ENCODE peak calls at places on chromosomes 12 and 14, in six cellular contexts. H is esophagus squamous epithelium, D is tibial artery, W is uterus, Z is HCT116, K is psoas muscle. L is an unnamed sample. For H3K4me1, the result is how much of the 10 kb centered on the place peaks cover.

GRCh38 chr12:94553130-94553519 is 93.5 kb upstream of the CEP83 start:
- DNase-seq in H (no peak), Z (peak), D (no peak), K (no peak), W (no peak), L (no peak)

GRCh38 chr14:68408680-68409079 is 384.2 kb downstream of the ZFP36L1 start:
- DNase-seq in D (no peak), W (no peak), H (no peak), Z (no peak), K (no peak), L (no peak)

GRCh38 chr14:60775296-60775695 is 40.7 kb downstream of the MNAT1 start:
- DNase-seq in D (no peak), H (no peak), K (no peak), Z (no peak), W (no peak), L (no peak)

GRCh38 chr12:117936722-117937484 is 31.9 kb downstream of the KSR2 start:
- DNase-seq in K (no peak), D (no peak), W (no peak), Z (no peak), H (no peak), L (no peak)

GRCh38 chr12:101823039-101823438 is 7.7 kb downstream of the GNPTAB start:
- DNase-seq in K (no peak), D (no peak), H (no peak), W (no peak), Z (no peak), L (no peak)

GRCh38 chr14:90556050-90556477 is 159.2 kb downstream of the CALM1 start:
- DNase-seq in Z (no peak), D (no peak), H (no peak), K (no peak), W (no peak), L (peak)

GRCh38 chr14:85599939-85600338 is 70.0 kb downstream of the FLRT2 start:
- DNase-seq in H (no peak), K (no peak), Z (no peak), W (no peak), D (no peak), L (no peak)

GRCh38 chr12:49037111-49037946 is 18.8 kb upstream of the PRKAG1 start:
- DNase-seq in D (no peak), H (no peak), W (no peak), Z (no peak), K (no peak), L (no peak)

GRCh38 chr14:103867523-103867953 is 20.2 kb upstream of the PPP1R13B start:
- DNase-seq in W (no peak), D (no peak), Z (no peak), K (no peak), H (no peak), L (peak)

GRCh38 chr14:99619873-99620834 is 16.1 kb upstream of the CCDC85C start:
- DNase-seq in W (no peak), Z (no peak), D (no peak), K (no peak), H (no peak), L (no peak)

GRCh38 chr12:88150063-88150462 is 8.0 kb downstream of the TMTC3 start:
- DNase-seq in K (no peak), D (no peak), W (no peak), H (no peak), Z (no peak), L (no peak)

GRCh38 chr14:69281450-69282169 is 21.7 kb downstream of the GALNT16 start:
- DNase-seq in K (no peak), Z (no peak), W (no peak), D (no peak), H (no peak), L (peak)

GRCh38 chr12:66107451-66107915 is 23.1 kb downstream of the LLPH start:
- DNase-seq in K (peak), H (no peak), W (peak), D (peak), Z (peak), L (no peak)

GRCh38 chr14:76065519-76065918 is 80.0 kb downstream of the IFT43 start:
- DNase-seq in H (no peak), W (no peak), K (no peak), Z (no peak), D (no peak), L (no peak)

DNA sequence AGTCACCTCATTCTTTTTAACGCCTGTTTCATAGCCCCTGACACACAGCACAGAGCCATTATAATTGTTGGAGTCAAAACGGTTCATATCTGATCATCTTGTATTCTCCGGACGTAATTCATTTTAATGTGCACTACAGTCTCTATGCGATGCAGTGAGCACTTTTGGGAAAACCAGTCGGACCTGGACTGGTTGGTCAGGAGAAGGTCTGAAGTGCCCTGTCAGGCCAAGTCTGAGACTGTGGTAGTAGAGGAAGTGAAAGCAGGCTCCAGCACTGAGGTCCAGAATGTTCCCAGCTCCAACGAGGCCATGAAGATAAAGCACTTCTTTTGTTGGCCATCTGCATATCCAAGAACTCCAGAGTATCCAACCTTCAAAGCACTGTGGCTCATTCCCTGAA is 117.1 kb upstream of the NCOR2 start:
- DNase-seq in Z (no peak), H (no peak), K (no peak), D (peak), W (no peak), L (no peak)
- H3K4me1 ChIP-seq in Z (under half), H (half or more), K (under half), D (under half), W (under half), L (half or more)

DNA sequence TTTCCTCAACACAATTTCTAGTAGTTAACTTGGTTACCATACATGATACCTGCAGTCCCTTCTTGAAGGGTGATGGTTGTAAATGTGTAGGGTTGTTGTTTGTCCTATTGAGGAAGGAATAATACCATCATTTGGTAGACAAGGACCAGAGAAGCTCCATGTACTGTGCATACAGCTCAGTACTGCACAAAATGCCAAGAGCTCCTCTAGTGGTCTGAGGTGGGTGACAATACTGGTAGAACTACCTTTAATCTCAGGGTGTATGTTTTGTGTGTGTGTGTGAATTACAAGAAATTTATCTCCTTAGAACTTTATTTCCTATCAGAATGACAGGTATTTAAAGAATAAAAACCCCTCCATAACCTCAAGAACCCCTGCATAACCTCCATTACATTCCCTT is 575.3 kb downstream of the TMTC2 start:
- DNase-seq in Z (peak), W (no peak), H (no peak), K (no peak), D (no peak), L (no peak)
- TF ChIP-seq CTCF in Z (peak), W (no peak), H (no peak), K (no peak), D (no peak), L (no peak)

DNA sequence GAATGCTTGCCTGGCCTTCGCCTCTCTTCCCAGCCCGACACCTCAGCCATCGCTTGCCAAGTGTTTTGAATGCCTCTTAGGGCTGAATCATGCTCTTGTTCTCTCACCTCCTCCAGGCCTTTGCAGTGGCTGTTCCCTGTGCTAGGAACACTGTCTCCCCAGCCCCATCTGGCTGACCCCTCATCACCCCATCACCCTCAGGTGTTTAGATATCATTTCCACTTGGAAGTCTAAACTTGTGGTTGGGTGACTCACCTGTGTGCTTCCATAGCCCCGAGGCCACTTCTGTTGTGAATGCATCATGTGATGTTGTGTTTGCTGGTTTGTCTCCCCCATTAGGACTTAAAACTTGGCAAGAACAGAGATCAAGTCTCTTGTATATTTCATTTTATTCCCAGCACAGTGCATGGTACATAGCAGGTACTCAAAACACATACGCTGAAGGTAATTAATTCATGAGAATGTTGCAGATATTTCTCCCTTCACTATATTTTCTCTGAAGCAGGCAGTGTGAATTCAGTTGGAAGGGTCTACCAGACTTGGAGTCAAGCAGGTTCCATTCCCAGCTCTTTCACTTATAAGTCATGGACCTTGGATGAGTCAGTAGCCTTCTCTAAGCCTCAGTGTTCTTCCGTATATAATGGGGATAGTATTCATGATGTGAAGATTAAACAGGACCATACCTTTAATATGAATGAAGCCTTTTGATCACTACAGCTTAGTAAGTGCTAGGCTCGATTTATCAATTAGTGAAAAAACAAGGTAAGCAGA is 67.8 kb downstream of the HRK start:
- DNase-seq in W (no peak), Z (peak), H (no peak), K (no peak), D (no peak), L (no peak)
- H3K27ac ChIP-seq in W (no peak), Z (peak), H (no peak), K (no peak), D (no peak), L (no peak)

GRCh38 chr14:105208738-105209075 is 27.6 kb upstream of the NUDT14 start:
- DNase-seq in D (no peak), K (no peak), W (no peak), Z (no peak), H (no peak), L (peak)
- H3K4me1 ChIP-seq in D (under half), K (under half), W (under half), Z (under half), H (under half), L (under half)

GRCh38 chr12:122860052-122860853 is 25.0 kb downstream of the HIP1R start:
- DNase-seq in W (peak), H (no peak), K (peak), D (peak), Z (peak), L (peak)
- TF ChIP-seq CTCF in W (peak), H (peak), K (peak), D (peak), Z (peak), L (peak)

DNA sequence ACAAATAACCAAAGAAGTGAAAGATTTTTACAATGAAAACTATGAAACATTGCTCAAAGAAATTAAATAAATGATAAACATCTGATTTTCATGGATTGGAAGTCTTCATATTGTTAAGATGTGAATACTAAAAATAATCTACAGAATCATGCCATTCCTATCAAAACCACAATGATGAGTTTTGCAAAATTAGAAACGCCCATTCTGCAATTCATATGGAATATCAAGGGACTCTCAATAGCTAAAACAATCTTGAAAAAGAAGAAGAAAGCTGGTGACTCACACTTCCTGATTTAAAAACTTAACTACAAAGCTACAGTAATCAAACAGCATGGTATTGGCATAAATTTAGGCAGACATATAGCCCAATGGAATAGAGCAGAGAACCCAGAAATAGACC is 40.2 kb upstream of the CCT2 start:
- DNase-seq in Z (no peak), D (no peak), H (no peak), K (no peak), W (no peak), L (no peak)
- H3K27ac ChIP-seq in Z (no peak), D (no peak), H (no peak), K (no peak), W (no peak), L (no peak)

GRCh38 chr12:46560078-46560477 is 187.5 kb upstream of the SLC38A2 start:
- DNase-seq in D (no peak), K (no peak), H (no peak), W (no peak), Z (no peak), L (no peak)

GRCh38 chr12:46560874-46561273 is 188.3 kb upstream of the SLC38A2 start:
- DNase-seq in K (no peak), Z (no peak), W (no peak), H (no peak), D (no peak), L (no peak)

GRCh38 chr12:46557539-46558373 is 185.2 kb upstream of the SLC38A2 start:
- DNase-seq in Z (no peak), H (no peak), D (no peak), K (no peak), W (no peak), L (no peak)

GRCh38 chr12:46558696-46559095 is 186.1 kb upstream of the SLC38A2 start:
- DNase-seq in W (no peak), H (no peak), K (no peak), D (no peak), Z (no peak), L (no peak)

GRCh38 chr12:46559311-46559710 is 186.7 kb upstream of the SLC38A2 start:
- DNase-seq in H (no peak), K (no peak), W (no peak), Z (no peak), D (no peak), L (no peak)
- H3K4me1 ChIP-seq in H (under half), K (under half), W (under half), Z (half or more), D (under half), L (under half)

DNA sequence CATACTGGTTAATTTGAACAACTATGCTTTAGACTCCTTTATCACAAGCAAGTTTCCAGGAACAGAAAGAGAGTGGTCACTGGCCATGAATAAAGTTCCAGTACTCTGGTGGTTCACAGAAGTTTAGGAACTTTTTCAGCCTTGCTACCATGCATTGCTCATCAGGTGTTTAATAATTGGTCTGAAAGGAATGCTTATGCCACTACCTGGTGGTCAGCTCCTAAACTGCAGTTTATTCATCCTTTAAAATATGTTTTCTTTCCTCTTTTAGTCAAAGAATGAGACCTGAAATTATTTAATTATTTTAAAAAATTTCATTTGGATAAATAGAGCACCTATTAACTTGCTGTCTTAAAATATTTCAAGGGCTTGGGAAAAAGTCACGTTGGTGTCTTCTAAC is 260.1 kb upstream of the OR4E1 start:
- DNase-seq in K (no peak), Z (no peak), D (no peak), W (no peak), H (no peak), L (no peak)
- TF ChIP-seq CTCF in K (no peak), Z (peak), D (no peak), W (no peak), H (peak), L (no peak)

L was measured in heart right ventricle.